ENCODE peak calls at places on chromosomes 5 and 9, in five cellular contexts. F is neural progenitor cell, M is brain microvascular endothelial cell, N is esophagus squamous epithelium, X is GM06990. S is an unnamed sample. For H3K27me3, the result is how much of the 10 kb centered on the place peaks cover.

GRCh38 chr5:14008819-14009311 is 64.4 kb upstream of the DNAH5 start:
- DNase-seq in M (no peak), F (no peak), N (no peak), X (no peak), S (no peak)

GRCh38 chr9:128702949-128703615 is 779 bp downstream of the PKN3 start:
- DNase-seq in M (no peak), F (peak), N (no peak), X (peak), S (no peak)

GRCh38 chr5:56501949-56502557 is 268.9 kb upstream of the ANKRD55 start:
- DNase-seq in N (no peak), F (no peak), M (peak), X (no peak), S (no peak)

GRCh38 chr9:8858250-8859161 is 1058.9 kb upstream of the DMAC1 start:
- DNase-seq in N (no peak), X (no peak), M (no peak), F (peak), S (no peak)

GRCh38 chr5:69526660-69527059 is 33.3 kb upstream of the GTF2H2C start:
- DNase-seq in M (no peak), F (no peak), X (no peak), N (no peak), S (no peak)

GRCh38 chr5:136776022-136776927 is 410.9 kb upstream of the TRPC7 start:
- DNase-seq in F (no peak), X (no peak), N (no peak), M (no peak), S (peak)

GRCh38 chr5:67360047-67360446 is 163.4 kb upstream of the CD180 start:
- DNase-seq in N (no peak), F (no peak), M (no peak), X (no peak), S (no peak)

GRCh38 chr5:110386782-110387181 is 339.7 kb downstream of the TMEM232 start:
- DNase-seq in N (no peak), X (no peak), M (peak), F (no peak), S (peak)

GRCh38 chr5:100758780-100759179 is 144.3 kb downstream of the ST8SIA4 start:
- DNase-seq in F (no peak), N (no peak), X (no peak), M (no peak), S (no peak)

GRCh38 chr9:135804588-135805421 is 102.5 kb downstream of the CAMSAP1 start:
- DNase-seq in M (no peak), N (no peak), F (no peak), X (no peak), S (no peak)

GRCh38 chr9:73118898-73119554 is 32.6 kb upstream of the ANXA1 start:
- DNase-seq in X (no peak), F (no peak), N (no peak), M (peak), S (no peak)

GRCh38 chr5:36202521-36202961 is 39.2 kb downstream of the NADK2 start:
- DNase-seq in N (no peak), F (no peak), X (no peak), M (peak), S (peak)

GRCh38 chr5:161002571-161003074 is 150.6 kb upstream of the ATP10B start:
- DNase-seq in N (no peak), X (no peak), M (no peak), F (no peak), S (no peak)

GRCh38 chr5:45695011-45695667 is 1.0 kb downstream of the HCN1 start:
- DNase-seq in N (no peak), X (no peak), F (peak), M (no peak), S (no peak)

GRCh38 chr5:118862596-118862995 is 125.8 kb downstream of the DTWD2 start:
- DNase-seq in X (no peak), F (no peak), N (no peak), M (no peak), S (peak)

GRCh38 chr5:150339841-150340240 is 17.7 kb upstream of the TCOF1 start:
- DNase-seq in M (no peak), N (no peak), X (no peak), F (no peak), S (no peak)

GRCh38 chr9:95193480-95193879 is 124.0 kb downstream of the FANCC start:
- DNase-seq in N (no peak), M (no peak), F (no peak), X (no peak), S (no peak)

GRCh38 chr5:119358901-119359603 is 3.2 kb downstream of the TNFAIP8 start:
- DNase-seq in M (no peak), N (no peak), X (no peak), F (no peak), S (no peak)

GRCh38 chr9:93549636-93550035 is 26.7 kb upstream of the PHF2 start:
- DNase-seq in M (no peak), X (no peak), N (no peak), F (no peak), S (no peak)

GRCh38 chr9:117187498-117187897 is 227.4 kb downstream of the ASTN2 start:
- DNase-seq in F (no peak), M (no peak), N (no peak), X (no peak), S (no peak)

GRCh38 chr5:72107874-72108199 is 562 bp downstream of the MAP1B start:
- DNase-seq in N (no peak), M (peak), F (peak), X (peak), S (no peak)

GRCh38 chr9:135500071-135500524 is 384 bp upstream of the MRPS2 start:
- DNase-seq in M (no peak), X (no peak), F (no peak), N (no peak), S (no peak)

DNA sequence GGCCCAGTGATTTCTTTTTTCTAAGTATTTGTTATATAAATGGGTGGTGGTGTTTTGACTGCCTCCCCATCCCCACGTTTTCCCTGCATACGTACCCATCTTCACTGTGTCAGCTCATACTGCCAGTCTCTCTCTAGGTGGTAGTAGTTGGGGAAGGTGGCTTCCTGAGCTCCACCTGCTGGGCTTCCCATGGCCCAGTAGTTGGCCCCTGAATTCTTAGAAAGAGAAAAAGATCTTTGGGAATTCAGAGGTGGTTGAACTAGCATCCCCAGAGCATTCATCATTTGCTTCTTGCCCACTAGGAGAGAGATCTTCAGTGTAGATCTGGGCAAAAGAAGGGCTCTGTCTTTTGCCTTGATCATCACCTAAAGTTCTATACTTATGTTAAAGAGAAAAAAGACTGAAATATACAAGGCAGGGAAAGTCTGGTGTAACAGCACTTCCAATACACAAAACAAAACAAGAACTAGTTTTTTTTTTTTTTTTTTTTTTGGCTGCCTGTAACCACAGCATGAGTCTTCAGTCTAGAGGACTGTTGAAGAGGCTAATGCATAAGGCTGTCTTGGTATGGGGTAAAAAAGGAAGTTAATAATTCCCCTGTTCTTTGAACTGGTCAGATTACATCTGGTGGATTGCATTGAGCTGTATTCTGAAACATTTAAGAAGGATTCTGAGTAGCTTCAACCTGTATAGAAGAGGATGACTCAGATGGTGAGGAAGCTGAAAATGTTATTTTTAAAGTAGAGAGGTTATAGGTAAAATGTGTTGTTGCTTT is 128.7 kb downstream of the ATG10 start:
- DNase-seq in N (no peak), M (no peak), F (no peak), X (peak), S (no peak)
- TF ChIP-seq CTCF in N (no peak), M (peak), F (no peak), X (no peak), S (no peak)

GRCh38 chr5:74949976-74950375 is 83.8 kb upstream of the FAM169A start:
- DNase-seq in M (no peak), F (no peak), X (no peak), N (no peak), S (no peak)

GRCh38 chr5:74945561-74946165 is 79.5 kb upstream of the FAM169A start:
- DNase-seq in X (peak), F (no peak), N (no peak), M (no peak), S (no peak)

GRCh38 chr5:74943905-74944304 is 77.7 kb upstream of the FAM169A start:
- DNase-seq in X (no peak), M (no peak), N (no peak), F (peak), S (no peak)

GRCh38 chr5:74947961-74948613 is 81.9 kb upstream of the FAM169A start:
- DNase-seq in X (no peak), M (peak), N (no peak), F (no peak), S (no peak)

DNA sequence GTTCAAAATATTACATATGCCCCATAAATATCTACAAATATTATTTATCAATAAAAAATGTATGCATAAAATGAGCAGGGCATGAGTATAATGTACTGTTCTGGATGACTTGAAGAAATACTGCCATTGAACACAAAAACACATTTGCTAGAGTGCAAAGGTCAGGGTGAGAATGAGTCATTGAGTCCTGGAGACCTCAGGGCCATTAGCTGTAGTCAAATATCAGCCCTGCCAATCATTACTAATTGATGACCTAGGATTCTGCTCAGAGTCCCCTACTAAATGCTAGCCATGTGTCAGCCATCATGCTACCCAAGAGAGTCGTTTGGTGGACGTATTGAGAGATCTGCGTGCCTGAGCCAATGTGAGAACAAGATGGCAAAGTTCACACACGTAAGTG is 80.3 kb upstream of the FAM169A start:
- DNase-seq in N (no peak), X (no peak), F (no peak), M (no peak), S (no peak)
- H3K4me3 ChIP-seq in N (no peak), X (no peak), F (no peak), M (no peak), S (no peak)

GRCh38 chr9:109627042-109627441 is 128.9 kb upstream of the PTPN3 start:
- DNase-seq in F (no peak), M (no peak), N (no peak), X (no peak), S (no peak)

GRCh38 chr9:109629615-109630014 is 131.5 kb upstream of the PTPN3 start:
- DNase-seq in F (no peak), M (no peak), N (no peak), X (no peak), S (no peak)

DNA sequence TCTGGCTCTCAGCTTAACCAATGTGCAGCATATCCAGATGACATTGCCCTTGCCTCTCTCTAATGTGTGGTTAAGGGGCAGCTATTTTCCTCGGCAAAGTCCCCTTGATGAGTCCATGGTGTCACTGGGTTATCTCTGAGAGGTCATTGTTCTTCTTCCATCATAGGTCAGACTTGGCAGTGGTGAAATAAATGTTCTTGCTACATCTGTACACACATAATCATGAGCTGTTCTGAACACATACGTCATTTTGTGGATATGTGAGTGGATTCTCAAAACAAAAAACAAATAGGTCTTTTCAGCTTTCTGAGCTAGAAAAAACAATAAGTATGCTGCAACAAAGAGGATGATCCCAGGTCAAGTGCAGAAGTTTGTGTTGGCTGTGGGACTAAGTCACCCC is 134.7 kb upstream of the PTPN3 start:
- DNase-seq in M (no peak), F (no peak), X (no peak), N (no peak), S (no peak)
- H3K27me3 ChIP-seq in M (under half), F (under half), X (under half), N (under half), S (under half)

GRCh38 chr9:136975624-136976023 is 1.7 kb upstream of the PTGDS start:
- DNase-seq in F (peak), X (no peak), M (no peak), N (no peak), S (no peak)
- TF ChIP-seq CTCF in F (peak), X (peak), M (peak), N (no peak), S (peak)

GRCh38 chr5:78508231-78508765 is 140.3 kb downstream of the LHFPL2 start:
- DNase-seq in F (no peak), N (no peak), X (no peak), M (peak), S (no peak)

GRCh38 chr5:78509145-78509865 is 139.3 kb downstream of the LHFPL2 start:
- DNase-seq in X (no peak), F (no peak), N (no peak), M (no peak), S (no peak)

GRCh38 chr5:78505860-78506259 is 142.7 kb downstream of the LHFPL2 start:
- DNase-seq in N (no peak), F (no peak), X (no peak), M (no peak), S (no peak)

GRCh38 chr5:78506296-78507049 is 142.1 kb downstream of the LHFPL2 start:
- DNase-seq in F (peak), N (no peak), X (no peak), M (no peak), S (no peak)

GRCh38 chr5:78507531-78507930 is 141.0 kb downstream of the LHFPL2 start:
- DNase-seq in M (no peak), F (no peak), N (no peak), X (no peak), S (no peak)
- H3K4me3 ChIP-seq in M (peak), F (no peak), N (no peak), X (no peak), S (no peak)

GRCh38 chr5:176727528-176727900 is 80.2 kb downstream of the TSPAN17 start:
- DNase-seq in N (no peak), M (no peak), F (no peak), X (no peak), S (no peak)
- H3K27me3 ChIP-seq in N (under half), M (under half), F (under half), X (under half), S (under half)

GRCh38 chr5:122292357-122292756 is 19.7 kb upstream of the SNCAIP start:
- DNase-seq in M (no peak), F (no peak), N (no peak), X (no peak), S (no peak)

GRCh38 chr5:122291000-122291592 is 20.9 kb upstream of the SNCAIP start:
- DNase-seq in X (no peak), N (no peak), M (no peak), F (no peak), S (no peak)

GRCh38 chr5:122300374-122300773 is 11.7 kb upstream of the SNCAIP start:
- DNase-seq in M (no peak), X (no peak), F (no peak), N (no peak), S (no peak)

GRCh38 chr5:122297587-122298298 is 14.3 kb upstream of the SNCAIP start:
- DNase-seq in M (no peak), N (no peak), X (peak), F (no peak), S (no peak)

GRCh38 chr5:122295138-122295537 is 16.9 kb upstream of the SNCAIP start:
- DNase-seq in X (no peak), N (no peak), F (peak), M (no peak), S (no peak)
- TF ChIP-seq CTCF in X (peak), N (peak), F (peak), M (peak), S (peak)

DNA sequence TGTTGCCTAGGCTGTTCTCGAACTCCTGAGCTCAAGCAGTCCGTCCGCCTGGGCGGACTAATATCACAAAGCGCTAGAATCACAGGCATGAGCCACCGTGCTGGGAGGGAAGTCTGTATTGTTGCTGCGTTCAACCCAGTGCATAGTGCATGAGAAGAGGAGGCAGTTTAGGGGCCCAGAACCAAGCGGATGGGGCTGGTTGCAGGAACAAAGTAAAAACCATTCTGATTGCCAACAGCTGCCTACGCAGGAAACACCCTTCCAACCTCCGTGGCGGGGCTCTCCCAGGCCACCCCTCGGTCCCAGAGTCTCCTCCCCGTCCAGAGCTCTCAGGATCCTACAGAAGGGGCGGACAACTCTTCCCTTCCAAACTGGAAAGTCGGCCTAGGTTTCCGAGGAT is 87.1 kb downstream of the ANXA2R start:
- DNase-seq in N (no peak), M (peak), F (no peak), X (no peak), S (no peak)
- H3K4me3 ChIP-seq in N (no peak), M (peak), F (no peak), X (peak), S (no peak)

DNA sequence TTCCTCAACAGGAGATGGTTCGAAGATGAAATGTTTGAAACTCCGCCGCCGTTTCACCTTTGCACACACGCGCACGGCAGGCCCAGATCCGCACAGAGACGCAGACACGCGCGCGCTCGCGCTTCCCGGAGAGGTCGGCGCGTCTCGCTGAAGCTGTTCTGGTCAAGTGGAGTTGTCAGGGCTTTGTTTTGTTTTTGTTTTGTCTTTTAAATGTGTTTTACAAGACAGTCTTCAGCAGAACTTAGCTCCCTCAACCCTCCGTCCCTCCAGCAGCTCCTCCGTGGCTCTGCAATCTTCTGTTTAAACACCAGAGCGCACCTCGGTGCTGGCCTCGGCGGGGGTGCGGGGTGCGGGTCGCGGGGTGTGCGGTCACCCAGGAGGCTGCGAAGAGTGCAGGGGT is 5.3 kb upstream of the IRX2 start:
- DNase-seq in X (no peak), F (no peak), N (no peak), M (no peak), S (no peak)
- H3K27me3 ChIP-seq in X (under half), F (half or more), N (under half), M (under half), S (under half)

DNA sequence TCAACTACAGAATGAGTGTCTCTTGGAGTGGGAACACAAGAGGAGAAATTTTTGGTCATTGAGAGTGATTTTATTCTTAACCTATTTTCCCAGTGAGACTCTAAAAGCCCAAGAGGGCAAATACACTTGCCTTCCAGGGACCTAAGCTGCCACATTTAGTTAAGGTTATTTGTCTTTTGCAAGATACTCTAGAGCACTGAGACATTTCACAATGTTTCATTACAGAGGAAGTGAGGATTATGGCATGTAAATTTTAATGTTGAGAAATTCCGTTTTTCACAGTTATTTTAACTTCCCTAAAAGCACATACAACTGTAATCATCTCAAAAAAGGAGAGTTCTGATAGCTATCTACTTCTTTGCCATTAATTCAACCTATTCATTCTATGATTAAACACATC is 38.7 kb upstream of the RAB3C start:
- DNase-seq in M (no peak), F (no peak), X (no peak), N (no peak), S (no peak)
- TF ChIP-seq CTCF in M (no peak), F (no peak), X (no peak), N (no peak), S (no peak)